ENCODE peak calls at places on chromosomes 11 and 22, in eight cellular contexts. N is cardiac muscle cell, C is mesendoderm, J is body of pancreas, D is endothelial cell of umbilical vein, U is uterus, H is ovary, W is right atrium auricular region. T is an unnamed sample. For H3K27me3, the result is how much of the 10 kb centered on the place peaks cover.

GRCh38 chr11:44008698-44009097 is 39.1 kb upstream of the ACCSL start:
- DNase-seq in C (no peak), D (no peak), H (no peak), J (no peak), U (no peak), W (peak), N (no peak), T (no peak)

GRCh38 chr11:119584193-119585037 is 144.6 kb downstream of the NECTIN1 start:
- DNase-seq in C (peak), J (peak), D (peak), N (peak), H (no peak), W (no peak), U (peak), T (peak)

GRCh38 chr11:46631676-46632075 is 14.3 kb downstream of the ATG13 start:
- DNase-seq in U (no peak), N (no peak), J (no peak), W (no peak), H (no peak), C (no peak), D (no peak), T (no peak)

GRCh38 chr11:64449381-64450167 is 90.6 kb downstream of the RPS6KA4 start:
- DNase-seq in N (peak), W (no peak), D (peak), C (peak), U (peak), J (peak), H (peak), T (peak)

GRCh38 chr11:86431258-86431657 is 56.6 kb downstream of the CCDC81 start:
- DNase-seq in C (no peak), N (no peak), W (no peak), H (no peak), U (no peak), J (no peak), D (no peak), T (no peak)

GRCh38 chr11:128521697-128522062 is 65.7 kb downstream of the ETS1 start:
- DNase-seq in J (no peak), D (no peak), W (no peak), N (no peak), U (peak), H (peak), C (no peak), T (no peak)

GRCh38 chr11:72305077-72305476 is 61.1 kb upstream of the PHOX2A start:
- DNase-seq in J (no peak), W (no peak), C (no peak), D (no peak), N (no peak), H (no peak), U (no peak), T (no peak)

GRCh38 chr11:932435-932834 is 6.8 kb downstream of the AP2A2 start:
- DNase-seq in D (peak), U (no peak), W (no peak), H (no peak), N (no peak), C (no peak), J (peak), T (peak)

GRCh38 chr11:68839054-68839865 is 2.5 kb downstream of the CPT1A start:
- DNase-seq in D (peak), C (peak), H (peak), J (peak), N (peak), W (peak), U (peak), T (peak)

GRCh38 chr11:121071456-121072236 is 29.4 kb upstream of the TECTA start:
- DNase-seq in U (no peak), C (peak), D (peak), N (peak), J (no peak), H (no peak), W (no peak), T (peak)

GRCh38 chr22:47628477-47629272 is 866.2 kb downstream of the TBC1D22A start:
- DNase-seq in U (no peak), N (no peak), H (no peak), D (no peak), C (no peak), W (peak), J (no peak), T (no peak)

GRCh38 chr11:78030429-78031325 is 7.6 kb upstream of the KCTD14 start:
- DNase-seq in D (peak), N (peak), W (no peak), C (peak), J (peak), U (no peak), H (no peak), T (peak)

GRCh38 chr22:46477967-46478635 is 59.3 kb downstream of the CELSR1 start:
- DNase-seq in W (no peak), D (no peak), C (no peak), U (no peak), H (no peak), N (no peak), J (no peak), T (no peak)

GRCh38 chr11:34259087-34259486 is 98.7 kb downstream of the ABTB2 start:
- DNase-seq in D (no peak), C (no peak), U (no peak), J (no peak), W (no peak), N (no peak), H (no peak), T (no peak)

GRCh38 chr11:75625970-75626691 is 42.7 kb downstream of the MAP6 start:
- DNase-seq in U (no peak), N (no peak), J (no peak), H (no peak), W (no peak), C (peak), D (no peak), T (no peak)

GRCh38 chr22:31906086-31906485 is 38.2 kb upstream of the YWHAH start:
- DNase-seq in N (no peak), D (no peak), U (no peak), J (no peak), W (no peak), C (no peak), H (no peak), T (no peak)

GRCh38 chr11:134331565-134332188 is at the start of gene GLB1L2:
- DNase-seq in N (peak), W (no peak), J (peak), H (peak), D (peak), U (peak), C (peak), T (peak)

GRCh38 chr22:43829904-43830851 is 18.1 kb upstream of the EFCAB6 start:
- DNase-seq in N (no peak), H (no peak), C (no peak), U (peak), J (no peak), D (no peak), W (peak), T (no peak)

GRCh38 chr11:19816817-19817216 is 104.2 kb downstream of the NAV2 start:
- DNase-seq in U (no peak), D (no peak), C (peak), W (no peak), H (no peak), N (no peak), J (no peak), T (no peak)

GRCh38 chr22:40415531-40416266 is 45.3 kb downstream of the SGSM3 start:
- DNase-seq in C (no peak), J (no peak), W (no peak), N (no peak), D (peak), U (no peak), H (no peak), T (no peak)

GRCh38 chr11:23573430-23573829 is 713.2 kb upstream of the CCDC179 start:
- DNase-seq in N (no peak), H (no peak), J (no peak), W (no peak), C (no peak), D (no peak), U (no peak), T (no peak)

GRCh38 chr11:73478737-73479347 is 102.6 kb downstream of the RELT start:
- DNase-seq in D (peak), U (no peak), H (no peak), J (no peak), C (peak), W (no peak), N (peak), T (peak)

GRCh38 chr11:35841733-35842132 is 102.1 kb upstream of the LDLRAD3 start:
- DNase-seq in N (no peak), J (no peak), W (no peak), C (no peak), H (no peak), D (no peak), U (no peak), T (no peak)

GRCh38 chr11:61007971-61008896 is 36.8 kb downstream of the CD6 start:
- DNase-seq in W (no peak), H (no peak), D (no peak), N (peak), C (peak), U (no peak), J (peak), T (no peak)

GRCh38 chr11:29333993-29334780 is 682.6 kb downstream of the KCNA4 start:
- DNase-seq in J (no peak), W (no peak), N (peak), U (no peak), C (peak), H (no peak), D (peak), T (peak)

GRCh38 chr11:71333473-71333872 is 81.1 kb upstream of the SHANK2 start:
- DNase-seq in N (no peak), D (no peak), J (no peak), C (peak), W (no peak), U (no peak), H (no peak), T (no peak)

GRCh38 chr11:16936643-16937042 is 77.6 kb downstream of the PLEKHA7 start:
- DNase-seq in U (no peak), H (no peak), W (no peak), J (peak), D (no peak), N (peak), C (peak), T (no peak)

GRCh38 chr22:41447435-41448188 is 1.0 kb upstream of the TOB2 start:
- DNase-seq in C (peak), U (peak), J (peak), H (peak), N (peak), D (peak), W (peak), T (peak)

GRCh38 chr22:32583921-32584335 is 109.3 kb downstream of the FBXO7 start:
- DNase-seq in D (no peak), J (no peak), U (no peak), H (no peak), N (no peak), C (no peak), W (no peak), T (no peak)

GRCh38 chr11:98307827-98308491 is 712.8 kb upstream of the CNTN5 start:
- DNase-seq in U (no peak), W (no peak), J (no peak), H (no peak), N (peak), D (no peak), C (no peak), T (no peak)

GRCh38 chr11:124302756-124303155 is 11.0 kb downstream of the OR8D1 start:
- DNase-seq in W (no peak), H (no peak), U (no peak), J (no peak), C (peak), N (no peak), D (no peak), T (no peak)

GRCh38 chr11:134027671-134028070 is 41.2 kb upstream of the JAM3 start:
- DNase-seq in U (no peak), C (no peak), J (no peak), D (no peak), W (no peak), N (no peak), H (no peak), T (no peak)

GRCh38 chr11:107720305-107720775 is 8.5 kb upstream of the SLN start:
- DNase-seq in D (no peak), H (no peak), J (no peak), W (no peak), N (no peak), U (no peak), C (no peak), T (peak)

GRCh38 chr11:3056296-3057068 is 741 bp downstream of the CARS1 start:
- DNase-seq in H (no peak), U (no peak), N (no peak), C (no peak), W (no peak), J (peak), D (peak), T (no peak)

GRCh38 chr11:3058753-3059664 is 1.8 kb upstream of the CARS1 start:
- DNase-seq in D (peak), J (no peak), C (peak), U (no peak), W (peak), N (no peak), H (no peak), T (no peak)

GRCh38 chr11:3060436-3061025 is 3.3 kb upstream of the CARS1 start:
- DNase-seq in N (no peak), W (no peak), C (no peak), H (no peak), U (no peak), D (no peak), J (no peak), T (no peak)

GRCh38 chr11:3055881-3056280 is 1.3 kb downstream of the CARS1 start:
- DNase-seq in J (no peak), N (no peak), H (no peak), W (no peak), U (no peak), C (no peak), D (no peak), T (no peak)

GRCh38 chr11:3057069-3057963 is at the start of gene CARS1:
- DNase-seq in W (peak), D (peak), N (peak), C (peak), H (peak), U (peak), J (peak), T (peak)
- H3K4me3 ChIP-seq in W (peak), D (peak), N (peak), C (peak), H (peak), U (peak), J (peak), T (peak)

DNA sequence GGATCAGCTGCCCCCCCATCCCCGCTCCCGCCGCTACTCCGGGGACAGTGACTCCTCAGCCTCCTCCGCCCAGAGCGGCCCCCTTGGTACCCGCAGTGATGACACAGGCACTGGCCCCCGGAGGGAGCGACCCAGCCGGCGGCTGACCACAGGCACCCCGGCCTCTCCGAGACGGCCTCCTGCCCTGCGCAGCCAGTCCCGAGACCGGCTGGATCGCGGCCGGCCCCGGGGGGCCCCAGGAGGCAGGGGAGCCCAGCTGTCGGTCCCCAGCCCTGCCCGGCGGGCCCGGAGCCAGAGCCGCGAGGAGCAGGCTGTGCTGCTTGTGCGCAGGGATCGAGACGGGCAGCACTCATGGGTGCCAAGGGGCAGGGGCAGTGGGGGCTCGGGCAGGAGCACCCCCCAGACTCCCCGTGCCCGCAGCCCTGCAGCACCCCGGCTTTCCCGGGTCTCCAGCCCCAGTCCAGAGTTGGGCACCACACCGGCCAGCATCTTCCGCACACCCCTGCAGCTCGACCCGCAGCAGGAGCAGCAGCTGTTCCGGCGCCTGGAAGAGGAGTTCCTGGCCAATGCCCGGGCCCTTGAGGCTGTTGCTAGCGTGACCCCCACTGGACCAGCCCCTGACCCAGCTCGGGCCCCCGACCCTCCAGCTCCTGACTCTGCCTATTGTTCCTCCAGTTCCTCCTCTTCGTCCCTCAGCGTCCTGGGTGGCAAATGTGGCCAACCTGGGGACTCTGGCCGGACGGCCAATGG is 3.9 kb downstream of the RASL10A start:
- DNase-seq in U (peak), N (no peak), W (no peak), J (no peak), H (no peak), C (no peak), D (no peak), T (no peak)
- H3K27me3 ChIP-seq in U (under half), N (under half), W (under half), J (under half), H (under half), C (under half), D (under half), T (under half)

GRCh38 chr22:36136475-36136874 is 24.1 kb downstream of the APOL3 start:
- DNase-seq in U (no peak), W (peak), N (no peak), J (no peak), C (no peak), D (no peak), H (no peak), T (no peak)

GRCh38 chr22:36134167-36134566 is 26.4 kb downstream of the APOL3 start:
- DNase-seq in N (no peak), C (no peak), J (no peak), D (no peak), W (no peak), H (no peak), U (no peak), T (no peak)

GRCh38 chr22:36131907-36132306 is 28.6 kb downstream of the APOL3 start:
- DNase-seq in D (no peak), W (no peak), C (no peak), N (no peak), J (no peak), H (no peak), U (no peak), T (no peak)

GRCh38 chr22:36136988-36137387 is 23.6 kb downstream of the APOL3 start:
- DNase-seq in W (no peak), J (no peak), C (no peak), U (no peak), D (no peak), N (no peak), H (no peak), T (no peak)

GRCh38 chr22:36135306-36135705 is 25.2 kb downstream of the APOL3 start:
- DNase-seq in J (no peak), H (no peak), D (no peak), U (no peak), C (no peak), N (no peak), W (no peak), T (no peak)
- H3K4me3 ChIP-seq in J (no peak), H (no peak), D (no peak), U (no peak), C (no peak), N (no peak), W (no peak), T (no peak)

DNA sequence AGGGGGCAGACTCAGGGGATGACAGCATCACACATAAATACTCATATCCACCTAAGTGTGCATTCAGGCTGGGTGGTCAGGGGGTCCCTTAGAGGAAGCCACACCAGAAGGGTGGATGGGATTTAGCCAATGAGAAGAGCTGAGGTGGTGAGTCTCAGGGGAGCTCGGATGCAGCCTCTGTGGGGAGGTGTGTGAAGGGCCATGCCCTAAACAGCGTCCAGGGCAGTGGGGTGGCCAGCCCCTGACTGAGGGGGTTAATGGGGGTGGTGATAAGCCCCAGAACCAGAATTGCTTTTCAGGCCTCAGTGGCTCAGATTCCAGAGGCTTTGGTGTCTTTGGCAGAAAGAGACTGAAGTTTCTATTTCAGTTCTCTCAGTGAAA is 83.9 kb upstream of the CLDN5 start:
- DNase-seq in U (no peak), C (no peak), N (no peak), D (no peak), H (no peak), W (no peak), J (no peak), T (no peak)
- H3K27me3 ChIP-seq in U (under half), C (under half), N (under half), D (under half), H (under half), W (under half), J (under half), T (under half)

GRCh38 chr11:126992065-126992803 is 8.3 kb downstream of the KIRREL3 start:
- DNase-seq in D (no peak), H (no peak), C (peak), N (no peak), J (no peak), U (no peak), W (no peak), T (no peak)
- H3K4me3 ChIP-seq in D (no peak), H (no peak), C (no peak), N (no peak), J (no peak), U (no peak), W (no peak), T (no peak)

GRCh38 chr11:69860796-69861445 is 41.7 kb upstream of the FGF3 start:
- DNase-seq in W (no peak), J (no peak), C (no peak), D (no peak), U (no peak), N (no peak), H (no peak), T (no peak)
- H3K27me3 ChIP-seq in W (under half), J (under half), C (under half), D (under half), U (under half), N (under half), H (under half), T (under half)

DNA sequence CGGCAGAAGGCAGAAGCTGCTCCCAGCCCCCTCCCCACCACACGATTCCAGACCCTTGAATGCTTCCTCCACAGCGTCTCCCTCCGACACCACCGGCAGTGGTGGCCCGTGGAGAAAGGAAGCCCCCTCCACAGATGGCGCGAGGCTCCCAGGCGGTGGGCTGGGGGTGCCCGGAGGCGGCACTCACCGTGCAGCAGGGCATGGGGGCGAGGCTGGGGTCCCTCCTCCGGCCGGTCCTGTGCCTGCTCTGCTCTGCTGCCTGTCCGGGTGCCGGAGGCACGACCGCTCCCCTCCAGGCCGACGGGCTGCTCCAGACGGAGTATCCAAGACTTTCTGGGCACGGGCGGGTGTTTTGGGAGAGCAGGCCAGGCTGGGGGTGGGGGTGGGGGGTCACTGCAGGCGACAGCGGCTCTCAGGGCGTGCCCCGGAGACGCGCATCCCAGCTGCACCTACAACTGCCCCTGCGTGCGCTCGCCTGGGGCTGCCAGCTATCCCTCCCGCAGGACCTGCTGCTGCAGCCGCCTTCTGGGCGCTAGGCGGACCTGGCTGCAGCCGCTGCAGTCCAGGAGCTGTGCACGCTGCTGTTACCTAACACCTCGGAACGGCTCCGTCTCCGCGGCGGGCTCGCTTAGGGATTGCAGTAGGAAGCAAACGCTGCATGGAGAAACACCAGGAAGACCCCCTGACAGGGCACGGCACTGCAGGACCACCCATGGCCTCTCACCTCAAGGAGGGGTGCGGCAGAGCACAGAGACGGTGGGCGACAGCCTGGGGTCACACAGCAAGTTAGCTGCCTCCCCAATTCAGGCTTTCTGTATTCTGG is 15.2 kb downstream of the MRGPRG start:
- DNase-seq in H (no peak), W (no peak), N (peak), C (peak), D (no peak), J (peak), U (no peak), T (no peak)
- H3K4me3 ChIP-seq in H (no peak), W (peak), N (peak), C (no peak), D (no peak), J (no peak), U (no peak), T (no peak)